ENCODE peak calls at places on chromosomes 7 and 10, in ten cellular contexts. G, Y, M, L, Z, I, T, H, O and X are unnamed samples.

GRCh38 chr7:129271500-129272355 is 46.9 kb downstream of the AHCYL2 start:
- DNase-seq in G (no peak), Y (no peak), M (peak; percentile 71), L (peak; percentile 49), Z (peak; percentile 52), I (peak; percentile 80), T (peak; percentile 82), H (peak; percentile 43), O (peak; percentile 36), X (peak; percentile 22)

GRCh38 chr7:157439761-157440160 is 103.0 kb downstream of the DNAJB6 start:
- DNase-seq in G (no peak), Y (no peak), M (no peak), L (no peak), Z (no peak), I (no peak), T (no peak), H (no peak), O (no peak), X (no peak)

GRCh38 chr7:18505870-18506460 is 10.4 kb downstream of the HDAC9 start:
- DNase-seq in G (no peak), Y (no peak), M (no peak), L (no peak), Z (no peak), I (no peak), T (peak; percentile 48), H (peak; percentile 76), O (no peak), X (no peak)

GRCh38 chr7:43674559-43675436 is 54.5 kb downstream of the COA1 start:
- DNase-seq in G (no peak), Y (no peak), M (peak; percentile 40), L (no peak), Z (peak; percentile 56), I (no peak), T (no peak), H (peak; percentile 89), O (no peak), X (no peak)

GRCh38 chr10:70498970-70499828 is 20.6 kb downstream of the PALD1 start:
- DNase-seq in G (no peak), Y (peak; percentile 29), M (no peak), L (no peak), Z (no peak), I (no peak), T (no peak), H (no peak), O (no peak), X (no peak)

GRCh38 chr10:70007116-70007820 is 45.4 kb upstream of the MACROH2A2 start:
- DNase-seq in G (no peak), Y (no peak), M (no peak), L (no peak), Z (no peak), I (no peak), T (no peak), H (peak; percentile 49), O (no peak), X (no peak)

GRCh38 chr10:84685047-84685660 is 356.8 kb downstream of the CCSER2 start:
- DNase-seq in G (no peak), Y (no peak), M (no peak), L (no peak), Z (no peak), I (no peak), T (no peak), H (no peak), O (no peak), X (no peak)

GRCh38 chr10:57168703-57169240 is 807.7 kb upstream of the ZWINT start:
- DNase-seq in G (no peak), Y (no peak), M (no peak), L (no peak), Z (no peak), I (no peak), T (no peak), H (no peak), O (no peak), X (no peak)

GRCh38 chr10:80409121-80409520 is 770 bp downstream of the PRXL2A start:
- DNase-seq in G (no peak), Y (no peak), M (no peak), L (no peak), Z (no peak), I (no peak), T (peak; percentile 15), H (no peak), O (no peak), X (no peak)

GRCh38 chr7:71990138-71990462 is 422.0 kb downstream of the CALN1 start:
- DNase-seq in G (no peak), Y (no peak), M (no peak), L (no peak), Z (no peak), I (no peak), T (no peak), H (no peak), O (no peak), X (no peak)

GRCh38 chr7:130400120-130400572 is 19.9 kb downstream of the CPA1 start:
- DNase-seq in G (no peak), Y (no peak), M (no peak), L (no peak), Z (no peak), I (no peak), T (no peak), H (peak; percentile 58), O (no peak), X (no peak)

GRCh38 chr10:68959695-68960524 is 3.9 kb downstream of the DDX21 start:
- DNase-seq in G (no peak), Y (no peak), M (no peak), L (no peak), Z (no peak), I (no peak), T (no peak), H (no peak), O (no peak), X (no peak)

GRCh38 chr10:71300555-71301370 is 18.3 kb upstream of the SLC29A3 start:
- DNase-seq in G (no peak), Y (peak; percentile 63), M (no peak), L (no peak), Z (no peak), I (no peak), T (no peak), H (no peak), O (no peak), X (no peak)

GRCh38 chr10:79345241-79346011 is 1.8 kb upstream of the PPIF start:
- DNase-seq in G (no peak), Y (no peak), M (no peak), L (no peak), Z (no peak), I (no peak), T (no peak), H (no peak), O (no peak), X (no peak)

GRCh38 chr7:85686410-85687181 is 499.7 kb upstream of the SEMA3D start:
- DNase-seq in G (no peak), Y (no peak), M (no peak), L (no peak), Z (no peak), I (no peak), T (no peak), H (no peak), O (no peak), X (no peak)

GRCh38 chr7:7799138-7799537 is 80.7 kb upstream of the RPA3 start:
- DNase-seq in G (no peak), Y (no peak), M (no peak), L (peak; percentile 67), Z (no peak), I (no peak), T (no peak), H (peak; percentile 61), O (no peak), X (no peak)

GRCh38 chr10:33732176-33733025 is 397.9 kb upstream of the NRP1 start:
- DNase-seq in G (no peak), Y (no peak), M (no peak), L (no peak), Z (no peak), I (no peak), T (peak; percentile 7), H (peak; percentile 56), O (no peak), X (no peak)

GRCh38 chr7:113113912-113114311 is 4.4 kb downstream of the SMIM30 start:
- DNase-seq in G (no peak), Y (no peak), M (peak; percentile 4), L (no peak), Z (no peak), I (no peak), T (peak; percentile 65), H (no peak), O (no peak), X (no peak)

GRCh38 chr10:76878514-76878913 is 759.1 kb downstream of the KCNMA1 start:
- DNase-seq in G (no peak), Y (no peak), M (no peak), L (no peak), Z (no peak), I (no peak), T (no peak), H (no peak), O (no peak), X (no peak)

GRCh38 chr7:138934861-138935260 is 46.3 kb downstream of the KIAA1549 start:
- DNase-seq in G (no peak), Y (no peak), M (peak; percentile 15), L (no peak), Z (peak; percentile 19), I (no peak), T (no peak), H (peak; percentile 40), O (no peak), X (no peak)

GRCh38 chr10:32121648-32122047 is 65.4 kb upstream of the KIF5B start:
- DNase-seq in G (no peak), Y (no peak), M (no peak), L (no peak), Z (no peak), I (no peak), T (no peak), H (no peak), O (no peak), X (no peak)

GRCh38 chr7:150663802-150664494 is 21.6 kb upstream of the GIMAP2 start:
- DNase-seq in G (no peak), Y (no peak), M (no peak), L (no peak), Z (no peak), I (peak; percentile 43), T (no peak), H (no peak), O (no peak), X (no peak)

GRCh38 chr7:139328375-139328774 is 12.8 kb upstream of the FMC1 start:
- DNase-seq in G (no peak), Y (no peak), M (no peak), L (no peak), Z (peak; percentile 41), I (no peak), T (peak; percentile 14), H (peak; percentile 95), O (no peak), X (peak; percentile 53)

GRCh38 chr7:129853661-129854268 is 99.0 kb downstream of the UBE2H start:
- DNase-seq in G (no peak), Y (no peak), M (peak; percentile 22), L (no peak), Z (peak; percentile 31), I (no peak), T (no peak), H (no peak), O (no peak), X (no peak)

GRCh38 chr7:41979834-41980307 is 257.1 kb downstream of the GLI3 start:
- DNase-seq in G (no peak), Y (no peak), M (peak; percentile 26), L (no peak), Z (peak; percentile 30), I (no peak), T (peak; percentile 24), H (peak; percentile 55), O (no peak), X (no peak)

GRCh38 chr10:102648269-102648888 is 4.1 kb downstream of the TRIM8 start:
- DNase-seq in G (no peak), Y (no peak), M (no peak), L (no peak), Z (no peak), I (no peak), T (no peak), H (no peak), O (no peak), X (no peak)

GRCh38 chr10:111076682-111077661 is at the start of gene ADRA2A:
- DNase-seq in G (no peak), Y (peak; percentile 91), M (peak; percentile 66), L (peak; percentile 36), Z (peak; percentile 48), I (peak; percentile 18), T (peak; percentile 85), H (peak; percentile 15), O (no peak), X (no peak)

GRCh38 chr7:37942934-37943610 is 22.6 kb downstream of the EPDR1 start:
- DNase-seq in G (no peak), Y (peak; percentile 95), M (peak; percentile 67), L (no peak), Z (no peak), I (no peak), T (peak; percentile 48), H (no peak), O (no peak), X (no peak)